ENCODE peak calls at places on chromosomes 2 and 18, in nine cellular contexts. L is GM12865, R is uterus, B is A549, V is lower lobe of right lung, K is kidney, I is fibroblast of lung, T is fibroblast of pulmonary artery, C is coronary artery. N is an unnamed sample.

GRCh38 chr18:69215151-69215550 is 185.5 kb upstream of the DOK6 start:
- DNase-seq in V (no peak), L (no peak), K (no peak), B (no peak), I (no peak), R (no peak), C (no peak), T (no peak), N (no peak)

GRCh38 chr2:174485763-174486613 is 841 bp downstream of the GPR155 start:
- DNase-seq in C (no peak), T (peak), K (no peak), B (no peak), V (no peak), I (peak), R (no peak), L (peak), N (peak)

GRCh38 chr2:165902929-165903328 is 50.6 kb downstream of the TTC21B start:
- DNase-seq in C (no peak), V (no peak), I (peak), B (no peak), K (no peak), R (no peak), T (peak), L (peak), N (peak)

GRCh38 chr18:58104071-58104470 is 60.0 kb downstream of the NEDD4L start:
- DNase-seq in T (no peak), I (peak), R (no peak), L (no peak), V (no peak), K (no peak), C (no peak), B (no peak), N (no peak)

GRCh38 chr2:168976034-168976654 is 55.0 kb downstream of the ABCB11 start:
- DNase-seq in R (no peak), T (no peak), C (no peak), I (no peak), B (no peak), K (no peak), V (no peak), L (no peak), N (no peak)

GRCh38 chr2:109422758-109423500 is 190.8 kb downstream of the SEPTIN10 start:
- DNase-seq in V (peak), R (no peak), C (no peak), T (no peak), L (no peak), I (no peak), K (peak), B (no peak), N (no peak)

GRCh38 chr2:180739070-180739469 is 241.3 kb upstream of the UBE2E3 start:
- DNase-seq in B (no peak), V (no peak), I (no peak), C (no peak), K (no peak), L (no peak), T (no peak), R (no peak), N (no peak)

GRCh38 chr2:241867776-241868420 is 1.6 kb upstream of the RTP5 start:
- DNase-seq in T (no peak), L (no peak), I (no peak), V (no peak), K (peak), C (no peak), B (no peak), R (no peak), N (no peak)

GRCh38 chr18:22912835-22913234 is 20.3 kb upstream of the RBBP8 start:
- DNase-seq in I (peak), T (peak), K (no peak), B (no peak), C (no peak), V (no peak), R (no peak), L (no peak), N (peak)

GRCh38 chr2:11819235-11819729 is 72.8 kb downstream of the LPIN1 start:
- DNase-seq in V (no peak), C (no peak), I (peak), B (no peak), T (no peak), R (no peak), K (no peak), L (no peak), N (no peak)

GRCh38 chr2:186913870-186914269 is 64.9 kb upstream of the ZSWIM2 start:
- DNase-seq in I (no peak), L (peak), K (no peak), R (no peak), B (no peak), C (no peak), V (no peak), T (no peak), N (no peak)

GRCh38 chr2:47078541-47079482 is 76.3 kb downstream of the STPG4 start:
- DNase-seq in I (no peak), T (no peak), C (no peak), B (no peak), R (no peak), V (no peak), K (no peak), L (no peak), N (no peak)

GRCh38 chr2:223123859-223124610 is 72.0 kb downstream of the KCNE4 start:
- DNase-seq in K (no peak), B (no peak), V (no peak), L (peak), C (no peak), T (peak), I (peak), R (peak), N (no peak)

GRCh38 chr2:241673797-241674725 is 12.6 kb downstream of the DTYMK start:
- DNase-seq in L (no peak), R (no peak), I (no peak), V (no peak), T (no peak), K (no peak), B (peak), C (no peak), N (peak)

GRCh38 chr2:134588556-134588955 is 130.2 kb downstream of the TMEM163 start:
- DNase-seq in K (no peak), I (no peak), C (no peak), V (no peak), R (no peak), B (no peak), T (no peak), L (no peak), N (no peak)

GRCh38 chr2:207733597-207734240 is 22.3 kb downstream of the CCNYL1 start:
- DNase-seq in I (no peak), B (no peak), L (no peak), R (no peak), K (no peak), T (no peak), C (no peak), V (no peak), N (no peak)

GRCh38 chr2:182650704-182651103 is 65.4 kb upstream of the DNAJC10 start:
- DNase-seq in C (no peak), V (no peak), B (peak), T (peak), I (peak), R (no peak), K (no peak), L (peak), N (peak)

GRCh38 chr2:223598994-223599645 is 3.0 kb downstream of the SCG2 start:
- DNase-seq in K (no peak), B (no peak), I (peak), L (no peak), R (no peak), C (no peak), V (no peak), T (peak), N (peak)

GRCh38 chr18:11985532-11985931 is 4.2 kb downstream of the IMPA2 start:
- DNase-seq in C (no peak), K (peak), V (no peak), B (no peak), R (no peak), T (no peak), L (no peak), I (no peak), N (no peak)

GRCh38 chr2:207483477-207483876 is 46.3 kb upstream of the CREB1 start:
- DNase-seq in R (no peak), C (no peak), I (no peak), T (no peak), B (no peak), K (no peak), V (no peak), L (no peak), N (peak)

GRCh38 chr2:223989206-223989859 is 32.1 kb downstream of the MRPL44 start:
- DNase-seq in L (peak), C (no peak), B (no peak), V (no peak), I (no peak), T (no peak), K (no peak), R (no peak), N (no peak)

GRCh38 chr2:177625744-177626655 is 233.4 kb downstream of the AGPS start:
- DNase-seq in V (no peak), I (no peak), T (no peak), R (no peak), B (no peak), K (no peak), L (peak), C (no peak), N (peak)

GRCh38 chr2:37812941-37813730 is 112.0 kb upstream of the RMDN2 start:
- DNase-seq in L (no peak), V (no peak), R (no peak), B (no peak), C (no peak), I (no peak), K (no peak), T (no peak), N (no peak)

GRCh38 chr2:37809931-37810570 is 115.0 kb upstream of the RMDN2 start:
- DNase-seq in B (no peak), V (no peak), T (no peak), K (no peak), L (no peak), R (no peak), I (peak), C (no peak), N (peak)

GRCh38 chr2:37812414-37812813 is 112.7 kb upstream of the RMDN2 start:
- DNase-seq in C (no peak), B (no peak), T (peak), L (no peak), K (no peak), I (no peak), R (no peak), V (no peak), N (peak)

DNA sequence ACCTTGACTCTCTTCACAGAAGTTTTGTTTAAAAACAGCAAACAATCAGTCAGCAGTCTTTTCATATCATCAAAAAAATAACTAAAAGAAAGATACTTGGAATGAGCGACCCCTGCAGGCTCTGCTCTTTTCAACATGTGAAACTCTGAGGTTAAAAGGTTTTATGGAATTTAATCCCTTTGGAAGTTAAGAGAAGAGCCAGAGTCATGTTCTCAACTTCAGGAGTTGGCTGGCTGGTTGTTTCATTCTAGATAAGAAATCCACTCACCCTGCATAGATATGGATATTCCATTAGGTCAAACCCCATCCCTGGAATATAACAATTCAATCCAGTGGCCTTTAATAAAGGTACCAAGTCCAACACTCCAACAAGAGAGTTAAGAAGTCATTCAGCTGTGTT is 115.6 kb upstream of the RMDN2 start:
- DNase-seq in R (peak), B (no peak), T (peak), L (no peak), I (peak), V (no peak), C (no peak), K (no peak), N (peak)
- TF ChIP-seq CTCF in R (peak), B (peak), T (peak), L (no peak), I (peak), V (peak), C (peak), K (peak), N (peak)

GRCh38 chr2:233856184-233856583 is 1.8 kb upstream of the HJURP start:
- DNase-seq in C (no peak), I (no peak), V (no peak), T (no peak), R (no peak), B (no peak), K (no peak), L (no peak), N (no peak)

GRCh38 chr2:233853883-233854240 is 473 bp downstream of the HJURP start:
- DNase-seq in I (no peak), B (no peak), V (no peak), R (no peak), T (no peak), L (no peak), K (no peak), C (no peak), N (no peak)

GRCh38 chr2:233853353-233853752 is 982 bp downstream of the HJURP start:
- DNase-seq in K (no peak), V (no peak), R (no peak), I (no peak), L (no peak), C (no peak), T (no peak), B (no peak), N (no peak)

GRCh38 chr2:233854241-233854981 is at the start of gene HJURP:
- DNase-seq in B (peak), C (peak), L (peak), T (peak), K (peak), V (peak), I (peak), R (peak), N (peak)

GRCh38 chr2:233855345-233855744 is 1.0 kb upstream of the HJURP start:
- DNase-seq in B (no peak), C (no peak), L (no peak), R (no peak), I (no peak), V (no peak), K (no peak), T (no peak), N (no peak)
- H3K4me3 ChIP-seq in B (peak), C (peak), L (no peak), R (no peak), I (peak), V (no peak), K (no peak), T (no peak), N (no peak)

DNA sequence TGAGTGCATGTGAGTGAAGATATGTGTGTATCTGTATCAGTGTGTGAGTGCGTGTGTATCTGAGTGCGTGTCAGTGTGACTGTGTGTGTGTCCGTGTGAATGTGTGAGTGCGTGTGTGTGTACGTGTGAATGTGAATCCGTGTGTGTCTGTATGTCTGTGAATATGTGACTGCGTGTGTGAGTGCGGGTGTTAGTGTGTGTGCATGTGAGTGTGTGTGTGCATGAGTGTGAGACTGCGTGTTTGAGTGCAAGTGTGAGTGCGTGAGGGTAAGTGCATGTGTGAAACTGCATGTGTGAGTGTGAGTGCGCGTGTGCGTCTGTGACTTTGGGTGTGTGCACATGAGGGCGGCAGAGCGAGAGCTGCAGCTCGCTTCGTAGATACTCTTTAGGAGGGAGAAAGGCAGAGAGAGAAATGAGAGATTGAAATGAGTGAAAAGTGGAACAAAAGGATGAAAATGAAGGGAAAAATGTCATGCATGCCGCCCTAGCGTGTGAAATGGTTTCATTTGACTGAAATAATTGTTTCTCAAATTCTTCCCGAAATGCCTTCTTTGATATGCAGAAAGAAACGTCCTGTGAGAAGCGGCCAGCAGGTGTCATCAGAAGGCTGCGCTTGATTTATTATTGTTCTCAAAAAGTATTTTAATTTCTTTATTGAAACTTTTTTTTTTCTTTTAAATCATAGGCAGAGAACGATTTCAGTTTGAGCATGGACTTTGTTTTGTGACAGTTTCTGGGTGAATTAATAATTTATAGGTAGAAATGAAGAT is 25.6 kb downstream of the ZNF407 start:
- DNase-seq in C (no peak), K (no peak), V (no peak), R (no peak), B (no peak), T (peak), L (no peak), I (peak), N (peak)
- TF ChIP-seq CTCF in C (no peak), K (peak), V (peak), R (peak), B (peak), T (peak), L (no peak), I (peak), N (peak)

GRCh38 chr2:143398701-143399260 is 269.6 kb downstream of the ARHGAP15 start:
- DNase-seq in I (peak), C (no peak), V (no peak), B (no peak), T (no peak), R (no peak), K (no peak), L (no peak), N (no peak)

GRCh38 chr2:143402462-143402861 is 273.2 kb downstream of the ARHGAP15 start:
- DNase-seq in B (no peak), R (no peak), C (no peak), L (no peak), V (no peak), K (no peak), I (no peak), T (no peak), N (no peak)

GRCh38 chr2:143399679-143400078 is 270.5 kb downstream of the ARHGAP15 start:
- DNase-seq in I (peak), T (no peak), V (no peak), K (no peak), L (no peak), R (no peak), B (no peak), C (no peak), N (no peak)

GRCh38 chr2:143392358-143392757 is 263.1 kb downstream of the ARHGAP15 start:
- DNase-seq in R (no peak), C (no peak), L (no peak), T (no peak), B (no peak), I (no peak), V (no peak), K (no peak), N (no peak)

GRCh38 chr2:143397886-143398614 is 268.8 kb downstream of the ARHGAP15 start:
- DNase-seq in B (no peak), R (no peak), L (peak), V (no peak), K (no peak), I (peak), C (no peak), T (peak), N (peak)
- H3K4me3 ChIP-seq in B (no peak), R (no peak), L (no peak), V (no peak), K (no peak), I (peak), C (no peak), T (no peak), N (no peak)

GRCh38 chr18:41899535-41899934 is 55.5 kb upstream of the PIK3C3 start:
- DNase-seq in L (no peak), R (no peak), I (no peak), B (no peak), V (no peak), T (no peak), K (no peak), C (no peak), N (peak)
- TF ChIP-seq CTCF in L (no peak), R (no peak), I (no peak), B (no peak), V (no peak), T (no peak), K (no peak), C (no peak), N (peak)

GRCh38 chr18:5542393-5543035 is 1.3 kb downstream of the EPB41L3 start:
- DNase-seq in C (no peak), K (peak), B (no peak), I (peak), R (no peak), L (no peak), V (peak), T (no peak), N (peak)

GRCh38 chr18:5538541-5538940 is 5.3 kb downstream of the EPB41L3 start:
- DNase-seq in I (no peak), B (no peak), T (no peak), L (no peak), K (no peak), R (no peak), V (no peak), C (no peak), N (no peak)

GRCh38 chr18:5543854-5544389 is at the start of gene EPB41L3:
- DNase-seq in B (no peak), I (peak), V (peak), T (peak), C (peak), L (no peak), R (peak), K (peak), N (peak)

GRCh38 chr18:5546660-5547059 is 2.9 kb upstream of the EPB41L3 start:
- DNase-seq in C (no peak), L (peak), V (no peak), K (no peak), R (no peak), T (peak), B (no peak), I (peak), N (peak)

DNA sequence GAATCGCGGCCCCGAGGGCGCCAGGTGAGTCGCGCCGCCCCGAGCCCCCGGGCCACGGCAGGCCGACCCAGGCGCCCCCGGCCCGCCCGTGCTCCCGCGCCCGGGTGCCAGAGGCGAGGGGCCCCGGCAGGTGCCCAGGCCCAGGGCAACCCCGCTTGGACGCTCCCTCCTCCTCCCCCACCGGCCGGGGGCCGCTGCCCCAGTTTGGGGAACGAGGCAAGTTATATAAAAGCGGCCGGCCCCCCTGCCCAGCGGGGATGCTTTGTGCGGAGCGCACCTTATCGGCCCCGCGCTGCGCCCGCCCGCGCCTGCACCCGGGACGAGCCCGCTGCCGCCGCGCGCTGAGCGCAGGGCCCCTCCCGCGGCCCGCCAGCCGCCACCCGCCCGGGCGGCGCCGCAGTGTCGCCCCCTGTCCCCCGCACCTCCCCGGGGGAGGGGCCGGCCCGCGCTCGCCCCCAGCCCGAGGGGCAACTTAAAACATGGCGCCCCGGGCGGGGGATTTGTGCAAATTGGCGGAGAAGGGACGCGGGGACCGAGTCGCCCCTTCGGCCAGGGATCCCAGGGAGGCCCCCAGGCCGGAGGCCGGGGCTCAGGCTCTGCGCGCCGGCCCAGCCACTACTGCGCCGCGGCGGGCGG is 643 bp downstream of the EPB41L3 start:
- DNase-seq in T (no peak), V (no peak), B (no peak), K (peak), C (no peak), I (no peak), R (no peak), L (no peak), N (no peak)
- H3K4me3 ChIP-seq in T (peak), V (peak), B (peak), K (no peak), C (peak), I (peak), R (peak), L (no peak), N (peak)

N was measured in choroid plexus epithelial cell.